ENCODE peak calls at places on chromosomes 1 and 21, in six cellular contexts. W is osteocyte, K is NCI-H748 treated with DMSO at 0.1 percent for 48 hours, S is T-helper 2 cell, Q is progenitor cell of endocrine pancreas, X is GM12864. U is an unnamed sample.

GRCh38 chr1:2342384-2343022 is 48.9 kb downstream of the MORN1 start:
- DNase-seq in S (no peak), K (no peak), W (no peak), Q (no peak), X (no peak), U (no peak)

GRCh38 chr1:185241127-185241526 is 75.9 kb downstream of the IVNS1ABP start:
- DNase-seq in W (no peak), S (peak), X (no peak), Q (no peak), K (no peak), U (no peak)

GRCh38 chr21:39153373-39153772 is 29.9 kb downstream of the PSMG1 start:
- DNase-seq in W (no peak), K (no peak), X (no peak), S (no peak), Q (no peak), U (peak)

GRCh38 chr1:205429742-205430464 is 8.0 kb upstream of the LEMD1 start:
- DNase-seq in Q (no peak), S (no peak), W (no peak), X (no peak), K (no peak), U (no peak)

GRCh38 chr21:36104306-36105300 is 30.3 kb upstream of the CBR3 start:
- DNase-seq in K (no peak), X (no peak), Q (peak), S (peak), W (peak), U (peak)

GRCh38 chr1:19066874-19067186 is 110.4 kb upstream of the IFFO2 start:
- DNase-seq in Q (no peak), X (no peak), W (no peak), S (no peak), K (no peak), U (no peak)

GRCh38 chr21:14773777-14774345 is 227.7 kb upstream of the SAMSN1 start:
- DNase-seq in X (no peak), Q (no peak), K (peak), W (no peak), S (no peak), U (peak)

GRCh38 chr1:54245501-54245900 is 45.5 kb downstream of the MRPL37 start:
- DNase-seq in W (no peak), S (no peak), Q (no peak), X (no peak), K (no peak), U (no peak)

GRCh38 chr1:42163536-42164503 is 725 bp downstream of the GUCA2A start:
- DNase-seq in Q (no peak), S (no peak), W (no peak), X (no peak), K (no peak), U (no peak)

GRCh38 chr1:227937531-227938145 is 10.1 kb downstream of the WNT9A start:
- DNase-seq in K (no peak), S (no peak), Q (no peak), X (no peak), W (no peak), U (no peak)

GRCh38 chr1:157770442-157771043 is 6.4 kb downstream of the FCRL2 start:
- DNase-seq in W (no peak), X (no peak), Q (no peak), K (no peak), S (no peak), U (no peak)

GRCh38 chr1:214280386-214281029 is 451 bp upstream of the SMYD2 start:
- DNase-seq in Q (no peak), X (no peak), W (no peak), K (no peak), S (no peak), U (peak)

GRCh38 chr1:20586939-20587638 is 1.8 kb upstream of the CDA start:
- DNase-seq in Q (no peak), X (no peak), K (no peak), S (no peak), W (no peak), U (no peak)

GRCh38 chr1:117025568-117025967 is 24.0 kb downstream of the CD101 start:
- DNase-seq in K (no peak), W (no peak), S (no peak), X (no peak), Q (no peak), U (no peak)

GRCh38 chr1:92291372-92291999 is 7.3 kb downstream of the GLMN start:
- DNase-seq in X (no peak), Q (no peak), S (no peak), K (peak), W (no peak), U (no peak)

GRCh38 chr1:230495021-230495550 is 69.0 kb upstream of the PGBD5 start:
- DNase-seq in S (no peak), W (no peak), X (no peak), K (peak), Q (no peak), U (no peak)

GRCh38 chr1:29465755-29466154 is 229.4 kb downstream of the PTPRU start:
- DNase-seq in S (no peak), W (no peak), Q (no peak), X (no peak), K (no peak), U (peak)

GRCh38 chr1:40353081-40353480 is 20.4 kb upstream of the SMAP2 start:
- DNase-seq in S (no peak), X (no peak), Q (no peak), W (no peak), K (no peak), U (no peak)

GRCh38 chr1:68047659-68048026 is 2.8 kb downstream of the DIRAS3 start:
- DNase-seq in W (no peak), S (no peak), X (no peak), K (no peak), Q (no peak), U (no peak)

GRCh38 chr1:173202430-173203145 is 4.5 kb downstream of the TNFSF4 start:
- DNase-seq in S (no peak), Q (no peak), W (no peak), X (no peak), K (peak), U (no peak)

GRCh38 chr1:160777486-160778089 is 18.4 kb upstream of the LY9 start:
- DNase-seq in X (no peak), Q (no peak), W (peak), S (peak), K (no peak), U (peak)

GRCh38 chr1:230639714-230640209 is 2.5 kb upstream of the COG2 start:
- DNase-seq in W (no peak), Q (no peak), S (no peak), K (no peak), X (no peak), U (no peak)

GRCh38 chr1:33152685-33153432 is 29.0 kb downstream of the TRIM62 start:
- DNase-seq in W (no peak), Q (no peak), S (no peak), K (no peak), X (no peak), U (no peak)

GRCh38 chr1:235500971-235501540 is 3.2 kb downstream of the B3GALNT2 start:
- DNase-seq in X (no peak), K (no peak), S (no peak), Q (no peak), W (no peak), U (no peak)

GRCh38 chr1:115666702-115667101 is 24.9 kb downstream of the VANGL1 start:
- DNase-seq in W (no peak), Q (no peak), K (no peak), S (no peak), X (no peak), U (no peak)

GRCh38 chr1:16120411-16120810 is 35.5 kb downstream of the EPHA2 start:
- DNase-seq in W (no peak), Q (no peak), K (no peak), X (no peak), S (no peak), U (no peak)

GRCh38 chr1:162412002-162412401 is at the start of gene SH2D1B:
- DNase-seq in Q (no peak), X (no peak), K (no peak), W (no peak), S (no peak), U (no peak)

GRCh38 chr1:150066838-150067183 is 765 bp upstream of the VPS45 start:
- DNase-seq in Q (peak), W (no peak), X (no peak), S (no peak), K (no peak), U (peak)

GRCh38 chr1:23449306-23449705 is 24.8 kb upstream of the TCEA3 start:
- DNase-seq in S (no peak), X (no peak), K (no peak), W (no peak), Q (no peak), U (no peak)

GRCh38 chr1:57340361-57341192 is 83.3 kb downstream of the DAB1 start:
- DNase-seq in Q (no peak), W (no peak), S (no peak), K (no peak), X (no peak), U (no peak)

GRCh38 chr1:45924736-45925135 is 121.3 kb downstream of the MAST2 start:
- DNase-seq in W (no peak), X (no peak), K (no peak), Q (no peak), S (no peak), U (peak)

GRCh38 chr1:208245185-208245705 is 1.1 kb upstream of the PLXNA2 start:
- DNase-seq in Q (peak), X (peak), S (peak), K (peak), W (peak), U (peak)

GRCh38 chr1:236553370-236553769 is 29.6 kb downstream of the LGALS8 start:
- DNase-seq in S (no peak), X (no peak), W (no peak), Q (no peak), K (no peak), U (no peak)

GRCh38 chr1:224264321-224264720 is 65.7 kb downstream of the NVL start:
- DNase-seq in W (no peak), K (no peak), X (no peak), S (no peak), Q (no peak), U (no peak)

GRCh38 chr21:42568377-42568776 is 54.7 kb downstream of the SLC37A1 start:
- DNase-seq in K (no peak), S (no peak), Q (no peak), X (no peak), W (no peak), U (no peak)

GRCh38 chr1:3352084-3352951 is 102.1 kb upstream of the ARHGEF16 start:
- DNase-seq in S (no peak), Q (no peak), W (peak), X (no peak), K (no peak), U (no peak)

U was measured in Caco-2.